ENCODE peak calls at places on chromosomes 3 and 15, in eight cellular contexts. One of them, this sample, is unnamed.

GRCh38 chr3:15637131-15637951 is 35.8 kb downstream of the BTD start:
- DNase-seq in right lobe of liver: no peak
- DNase-seq in hepatocyte: no peak
- DNase-seq in fibroblast of lung: peak
- DNase-seq in CD8-positive, alpha-beta memory T cell: no peak
- DNase-seq in left ventricle myocardium inferior: no peak
- DNase-seq in CD4-positive, alpha-beta T cell: no peak
- DNase-seq in aorta: no peak
- DNase-seq in this sample: no peak

GRCh38 chr3:128493221-128494151 is 485 bp upstream of the GATA2 start:
- DNase-seq in right lobe of liver: no peak
- DNase-seq in hepatocyte: no peak
- DNase-seq in fibroblast of lung: no peak
- DNase-seq in CD8-positive, alpha-beta memory T cell: no peak
- DNase-seq in left ventricle myocardium inferior: no peak
- DNase-seq in CD4-positive, alpha-beta T cell: no peak
- DNase-seq in aorta: no peak
- DNase-seq in this sample: no peak

GRCh38 chr3:152219225-152219624 is 49.5 kb upstream of the MBNL1 start:
- DNase-seq in right lobe of liver: no peak
- DNase-seq in hepatocyte: no peak
- DNase-seq in fibroblast of lung: no peak
- DNase-seq in CD8-positive, alpha-beta memory T cell: no peak
- DNase-seq in left ventricle myocardium inferior: no peak
- DNase-seq in CD4-positive, alpha-beta T cell: no peak
- DNase-seq in aorta: no peak
- DNase-seq in this sample: no peak

GRCh38 chr3:188421151-188421821 is 267.3 kb downstream of the LPP start:
- DNase-seq in right lobe of liver: no peak
- DNase-seq in hepatocyte: no peak
- DNase-seq in fibroblast of lung: peak
- DNase-seq in CD8-positive, alpha-beta memory T cell: no peak
- DNase-seq in left ventricle myocardium inferior: no peak
- DNase-seq in CD4-positive, alpha-beta T cell: no peak
- DNase-seq in aorta: no peak
- DNase-seq in this sample: no peak

GRCh38 chr3:98718730-98719129 is 44.4 kb upstream of the ST3GAL6 start:
- DNase-seq in right lobe of liver: no peak
- DNase-seq in hepatocyte: no peak
- DNase-seq in fibroblast of lung: no peak
- DNase-seq in CD8-positive, alpha-beta memory T cell: no peak
- DNase-seq in left ventricle myocardium inferior: no peak
- DNase-seq in CD4-positive, alpha-beta T cell: no peak
- DNase-seq in aorta: no peak
- DNase-seq in this sample: no peak

GRCh38 chr3:124978627-124979026 is 44.1 kb upstream of the MUC13 start:
- DNase-seq in right lobe of liver: no peak
- DNase-seq in hepatocyte: no peak
- DNase-seq in fibroblast of lung: no peak
- DNase-seq in CD8-positive, alpha-beta memory T cell: no peak
- DNase-seq in left ventricle myocardium inferior: no peak
- DNase-seq in CD4-positive, alpha-beta T cell: no peak
- DNase-seq in aorta: no peak
- DNase-seq in this sample: no peak

GRCh38 chr15:42845581-42845980 is 75.0 kb downstream of the TTBK2 start:
- DNase-seq in right lobe of liver: no peak
- DNase-seq in hepatocyte: no peak
- DNase-seq in fibroblast of lung: no peak
- DNase-seq in CD8-positive, alpha-beta memory T cell: no peak
- DNase-seq in left ventricle myocardium inferior: no peak
- DNase-seq in CD4-positive, alpha-beta T cell: no peak
- DNase-seq in aorta: no peak
- DNase-seq in this sample: no peak

GRCh38 chr3:4564928-4565586 is 71.9 kb downstream of the ITPR1 start:
- DNase-seq in right lobe of liver: no peak
- DNase-seq in hepatocyte: no peak
- DNase-seq in fibroblast of lung: no peak
- DNase-seq in CD8-positive, alpha-beta memory T cell: no peak
- DNase-seq in left ventricle myocardium inferior: no peak
- DNase-seq in CD4-positive, alpha-beta T cell: no peak
- DNase-seq in aorta: no peak
- DNase-seq in this sample: no peak

GRCh38 chr3:67653425-67654098 is 850 bp downstream of the SUCLG2 start:
- DNase-seq in right lobe of liver: no peak
- DNase-seq in hepatocyte: no peak
- DNase-seq in fibroblast of lung: peak
- DNase-seq in CD8-positive, alpha-beta memory T cell: no peak
- DNase-seq in left ventricle myocardium inferior: no peak
- DNase-seq in CD4-positive, alpha-beta T cell: no peak
- DNase-seq in aorta: no peak
- DNase-seq in this sample: no peak

GRCh38 chr3:125148836-125149235 is 63.7 kb downstream of the SLC12A8 start:
- DNase-seq in right lobe of liver: no peak
- DNase-seq in hepatocyte: no peak
- DNase-seq in fibroblast of lung: peak
- DNase-seq in CD8-positive, alpha-beta memory T cell: no peak
- DNase-seq in left ventricle myocardium inferior: peak
- DNase-seq in CD4-positive, alpha-beta T cell: no peak
- DNase-seq in aorta: peak
- DNase-seq in this sample: peak

GRCh38 chr15:70035719-70036077 is 62.0 kb downstream of the TLE3 start:
- DNase-seq in right lobe of liver: no peak
- DNase-seq in hepatocyte: no peak
- DNase-seq in fibroblast of lung: no peak
- DNase-seq in CD8-positive, alpha-beta memory T cell: no peak
- DNase-seq in left ventricle myocardium inferior: no peak
- DNase-seq in CD4-positive, alpha-beta T cell: no peak
- DNase-seq in aorta: no peak
- DNase-seq in this sample: no peak

GRCh38 chr3:139309046-139309660 is 34.7 kb upstream of the MRPS22 start:
- DNase-seq in right lobe of liver: no peak
- DNase-seq in hepatocyte: no peak
- DNase-seq in fibroblast of lung: no peak
- DNase-seq in CD8-positive, alpha-beta memory T cell: no peak
- DNase-seq in left ventricle myocardium inferior: no peak
- DNase-seq in CD4-positive, alpha-beta T cell: no peak
- DNase-seq in aorta: no peak
- DNase-seq in this sample: no peak
- H3K27ac ChIP-seq in right lobe of liver: no peak
- H3K27ac ChIP-seq in hepatocyte: no peak
- H3K27ac ChIP-seq in fibroblast of lung: peak
- H3K27ac ChIP-seq in CD8-positive, alpha-beta memory T cell: no peak
- H3K27ac ChIP-seq in left ventricle myocardium inferior: no peak
- H3K27ac ChIP-seq in CD4-positive, alpha-beta T cell: no peak
- H3K27ac ChIP-seq in aorta: no peak
- H3K27ac ChIP-seq in this sample: no peak

GRCh38 chr15:89998923-89999675 is 2.0 kb upstream of the ZNF710 start:
- DNase-seq in right lobe of liver: no peak
- DNase-seq in hepatocyte: no peak
- DNase-seq in fibroblast of lung: no peak
- DNase-seq in CD8-positive, alpha-beta memory T cell: no peak
- DNase-seq in left ventricle myocardium inferior: no peak
- DNase-seq in CD4-positive, alpha-beta T cell: no peak
- DNase-seq in aorta: no peak
- DNase-seq in this sample: no peak

GRCh38 chr15:89999676-90000174 is 1.4 kb upstream of the ZNF710 start:
- DNase-seq in right lobe of liver: no peak
- DNase-seq in hepatocyte: peak
- DNase-seq in fibroblast of lung: peak
- DNase-seq in CD8-positive, alpha-beta memory T cell: no peak
- DNase-seq in left ventricle myocardium inferior: no peak
- DNase-seq in CD4-positive, alpha-beta T cell: no peak
- DNase-seq in aorta: no peak
- DNase-seq in this sample: peak

GRCh38 chr15:89997079-89997478 is 4.0 kb upstream of the ZNF710 start:
- DNase-seq in right lobe of liver: no peak
- DNase-seq in hepatocyte: no peak
- DNase-seq in fibroblast of lung: no peak
- DNase-seq in CD8-positive, alpha-beta memory T cell: no peak
- DNase-seq in left ventricle myocardium inferior: no peak
- DNase-seq in CD4-positive, alpha-beta T cell: no peak
- DNase-seq in aorta: no peak
- DNase-seq in this sample: no peak

GRCh38 chr15:90000175-90000923 is 775 bp upstream of the ZNF710 start:
- DNase-seq in right lobe of liver: no peak
- DNase-seq in hepatocyte: peak
- DNase-seq in fibroblast of lung: peak
- DNase-seq in CD8-positive, alpha-beta memory T cell: no peak
- DNase-seq in left ventricle myocardium inferior: no peak
- DNase-seq in CD4-positive, alpha-beta T cell: no peak
- DNase-seq in aorta: peak
- DNase-seq in this sample: no peak

DNA sequence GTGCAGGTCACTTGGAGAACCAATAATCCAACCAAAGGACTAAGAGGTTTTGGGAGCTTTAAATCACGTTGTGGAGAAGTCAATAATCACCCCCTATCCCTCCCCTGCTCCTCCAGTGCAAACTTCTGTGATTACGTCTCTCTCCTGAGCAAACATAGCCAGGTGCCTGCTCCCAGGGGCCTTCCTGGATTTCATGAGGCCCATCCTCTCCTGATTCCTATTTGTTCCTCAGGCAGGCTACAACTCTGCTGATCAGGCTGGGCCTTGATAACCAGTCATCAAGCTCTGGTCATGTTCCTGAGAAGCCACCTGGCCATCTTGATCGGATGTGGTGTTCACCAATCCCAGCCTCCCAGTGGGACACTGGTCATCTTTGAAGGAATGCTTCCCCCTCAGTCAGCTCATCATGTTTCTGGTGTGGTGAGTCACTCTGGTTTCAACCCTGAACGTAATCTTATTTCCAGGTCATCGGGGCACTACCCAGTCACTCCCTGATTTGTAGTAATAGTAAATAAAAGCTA is 2.9 kb upstream of the ZNF710 start:
- DNase-seq in right lobe of liver: no peak
- DNase-seq in hepatocyte: peak
- DNase-seq in fibroblast of lung: peak
- DNase-seq in CD8-positive, alpha-beta memory T cell: no peak
- DNase-seq in left ventricle myocardium inferior: no peak
- DNase-seq in CD4-positive, alpha-beta T cell: no peak
- DNase-seq in aorta: no peak
- DNase-seq in this sample: no peak
- H3K27ac ChIP-seq in right lobe of liver: peak
- H3K27ac ChIP-seq in hepatocyte: peak
- H3K27ac ChIP-seq in fibroblast of lung: peak
- H3K27ac ChIP-seq in CD8-positive, alpha-beta memory T cell: no peak
- H3K27ac ChIP-seq in left ventricle myocardium inferior: no peak
- H3K27ac ChIP-seq in CD4-positive, alpha-beta T cell: no peak
- H3K27ac ChIP-seq in aorta: no peak
- H3K27ac ChIP-seq in this sample: no peak

GRCh38 chr3:47892284-47892683 is 89.3 kb downstream of the DHX30 start:
- DNase-seq in right lobe of liver: no peak
- DNase-seq in hepatocyte: no peak
- DNase-seq in fibroblast of lung: no peak
- DNase-seq in CD8-positive, alpha-beta memory T cell: no peak
- DNase-seq in left ventricle myocardium inferior: no peak
- DNase-seq in CD4-positive, alpha-beta T cell: no peak
- DNase-seq in aorta: no peak
- DNase-seq in this sample: no peak

GRCh38 chr3:47895241-47895640 is 92.3 kb downstream of the DHX30 start:
- DNase-seq in right lobe of liver: no peak
- DNase-seq in hepatocyte: no peak
- DNase-seq in fibroblast of lung: no peak
- DNase-seq in CD8-positive, alpha-beta memory T cell: no peak
- DNase-seq in left ventricle myocardium inferior: no peak
- DNase-seq in CD4-positive, alpha-beta T cell: no peak
- DNase-seq in aorta: no peak
- DNase-seq in this sample: no peak

GRCh38 chr3:47889001-47889757 is 86.2 kb downstream of the DHX30 start:
- DNase-seq in right lobe of liver: no peak
- DNase-seq in hepatocyte: no peak
- DNase-seq in fibroblast of lung: no peak
- DNase-seq in CD8-positive, alpha-beta memory T cell: no peak
- DNase-seq in left ventricle myocardium inferior: no peak
- DNase-seq in CD4-positive, alpha-beta T cell: no peak
- DNase-seq in aorta: no peak
- DNase-seq in this sample: no peak

GRCh38 chr3:47890832-47891620 is 88.1 kb downstream of the DHX30 start:
- DNase-seq in right lobe of liver: no peak
- DNase-seq in hepatocyte: no peak
- DNase-seq in fibroblast of lung: no peak
- DNase-seq in CD8-positive, alpha-beta memory T cell: no peak
- DNase-seq in left ventricle myocardium inferior: peak
- DNase-seq in CD4-positive, alpha-beta T cell: no peak
- DNase-seq in aorta: no peak
- DNase-seq in this sample: no peak

DNA sequence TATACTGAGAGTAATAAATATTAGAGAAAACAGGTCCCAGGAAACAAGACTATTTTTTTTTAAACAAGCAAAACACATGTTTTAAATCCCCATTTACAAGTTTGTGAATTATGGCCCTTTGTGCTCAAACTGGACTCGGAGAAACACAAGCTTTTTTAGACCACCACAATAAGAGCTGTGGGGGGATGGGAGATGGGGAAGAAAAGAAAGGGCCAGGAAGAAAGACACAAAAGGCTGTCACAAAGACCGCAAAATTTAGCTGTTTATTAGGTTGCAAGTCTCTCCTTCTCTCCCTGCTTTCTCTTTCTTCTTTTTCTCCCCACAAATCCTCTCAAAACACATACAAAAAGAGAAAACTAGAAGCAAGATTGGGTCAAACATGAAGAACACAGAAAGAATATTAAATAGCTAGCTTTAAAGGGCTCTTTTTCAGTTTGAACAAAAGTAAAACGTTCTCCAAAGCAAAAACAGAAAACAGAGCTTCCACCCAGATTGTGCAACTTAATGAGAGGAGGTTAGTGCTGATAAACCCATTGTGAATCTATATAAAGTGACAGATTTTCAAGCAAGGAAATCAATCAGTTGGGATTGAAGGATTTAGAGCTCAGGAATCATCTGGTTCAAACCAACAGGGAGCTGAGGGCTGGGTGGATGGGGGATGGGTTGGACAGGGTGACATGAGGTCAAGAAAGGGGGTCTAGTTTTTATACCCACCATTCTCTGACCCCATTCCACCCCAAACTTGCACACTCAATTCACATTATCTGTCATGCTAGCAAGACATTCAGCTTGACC is 87.3 kb downstream of the DHX30 start:
- DNase-seq in right lobe of liver: no peak
- DNase-seq in hepatocyte: no peak
- DNase-seq in fibroblast of lung: no peak
- DNase-seq in CD8-positive, alpha-beta memory T cell: no peak
- DNase-seq in left ventricle myocardium inferior: no peak
- DNase-seq in CD4-positive, alpha-beta T cell: no peak
- DNase-seq in aorta: no peak
- DNase-seq in this sample: no peak
- H3K27ac ChIP-seq in right lobe of liver: no peak
- H3K27ac ChIP-seq in hepatocyte: peak
- H3K27ac ChIP-seq in fibroblast of lung: no peak
- H3K27ac ChIP-seq in CD8-positive, alpha-beta memory T cell: no peak
- H3K27ac ChIP-seq in left ventricle myocardium inferior: peak
- H3K27ac ChIP-seq in CD4-positive, alpha-beta T cell: no peak
- H3K27ac ChIP-seq in aorta: peak
- H3K27ac ChIP-seq in this sample: peak

DNA sequence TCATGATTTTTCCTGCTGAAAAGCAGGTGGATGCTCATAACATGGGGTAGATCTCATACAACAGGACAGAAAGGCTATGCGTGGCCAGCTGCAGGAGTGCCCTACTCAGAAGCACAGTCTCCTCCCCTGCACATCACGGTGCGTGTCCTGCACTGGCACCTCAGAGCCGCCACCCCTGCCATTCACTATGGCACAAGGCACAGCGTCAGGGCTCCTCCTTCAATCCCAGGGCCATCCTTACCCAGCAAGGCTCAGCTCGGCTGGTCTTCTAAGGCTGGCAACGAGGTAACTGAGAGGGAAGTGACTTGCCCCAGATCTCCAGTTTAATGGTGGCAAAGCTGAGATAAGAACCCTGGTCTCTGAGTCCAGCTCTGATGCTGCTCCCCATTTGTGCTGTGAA is 97.1 kb downstream of the CPN2 start:
- DNase-seq in right lobe of liver: no peak
- DNase-seq in hepatocyte: no peak
- DNase-seq in fibroblast of lung: no peak
- DNase-seq in CD8-positive, alpha-beta memory T cell: no peak
- DNase-seq in left ventricle myocardium inferior: no peak
- DNase-seq in CD4-positive, alpha-beta T cell: no peak
- DNase-seq in aorta: no peak
- DNase-seq in this sample: no peak
- H3K27ac ChIP-seq in right lobe of liver: no peak
- H3K27ac ChIP-seq in hepatocyte: no peak
- H3K27ac ChIP-seq in fibroblast of lung: no peak
- H3K27ac ChIP-seq in CD8-positive, alpha-beta memory T cell: no peak
- H3K27ac ChIP-seq in left ventricle myocardium inferior: no peak
- H3K27ac ChIP-seq in CD4-positive, alpha-beta T cell: no peak
- H3K27ac ChIP-seq in aorta: no peak
- H3K27ac ChIP-seq in this sample: no peak

This sample was measured in heart right ventricle.